ENCODE peak calls at places on chromosomes 4 and X, in ten cellular contexts. I is stimulated activated CD8-positive, alpha-beta memory T cell treated with anti-CD3 and anti-CD28 coated beads, Interleukin-4, amount 100 ng/mL, for 24 hours; F is uterus; H is activated CD4-positive, alpha-beta T cell treated with anti-CD3 and anti-CD28 coated beads, Interleukin-2, amount 50 U/mL, for 1 hour; W is NCI-H2227 treated with DMSO at 0.1 percent for 48 hours; D is iris pigment epithelial cell; O is Kasumi-1; B is suprapubic skin; V is fibroblast of lung; U is HT1080. M is an unnamed sample.

GRCh38 chrX:48531359-48531954 is 8.1 kb upstream of the TBC1D25 start:
- DNase-seq in I (no peak), F (no peak), H (no peak), W (no peak), D (peak), O (no peak), B (no peak), V (peak), U (peak), M (no peak)

GRCh38 chr4:90234916-90235547 is 107.8 kb downstream of the CCSER1 start:
- DNase-seq in I (no peak), F (no peak), H (no peak), W (no peak), D (no peak), O (no peak), B (no peak), V (no peak), U (no peak), M (no peak)

GRCh38 chr4:7799723-7800122 is 139.9 kb downstream of the AFAP1 start:
- DNase-seq in I (no peak), F (no peak), H (no peak), W (no peak), D (no peak), O (no peak), B (peak), V (no peak), U (no peak), M (no peak)

GRCh38 chr4:93407493-93408275 is 420.9 kb upstream of the ATOH1 start:
- DNase-seq in I (no peak), F (no peak), H (no peak), W (no peak), D (no peak), O (no peak), B (no peak), V (no peak), U (no peak), M (no peak)

GRCh38 chr4:189445613-189446012 is 495.1 kb upstream of the FRG1 start:
- DNase-seq in I (no peak), F (no peak), H (no peak), W (no peak), D (no peak), O (no peak), B (no peak), V (no peak), U (no peak), M (no peak)

GRCh38 chrX:39953879-39954278 is 143.9 kb downstream of the BCOR start:
- DNase-seq in I (no peak), F (no peak), H (no peak), W (no peak), D (peak), O (no peak), B (peak), V (peak), U (peak), M (peak)

GRCh38 chrX:56219702-56220101 is 12.5 kb upstream of the KLF8 start:
- DNase-seq in I (no peak), F (no peak), H (no peak), W (no peak), D (no peak), O (peak), B (no peak), V (peak), U (no peak), M (no peak)

GRCh38 chrX:40912166-40912565 is 173.1 kb upstream of the USP9X start:
- DNase-seq in I (no peak), F (no peak), H (no peak), W (no peak), D (no peak), O (no peak), B (no peak), V (no peak), U (no peak), M (no peak)

GRCh38 chrX:111869639-111870034 is 6.3 kb upstream of the TRPC5OS start:
- DNase-seq in I (no peak), F (no peak), H (no peak), W (peak), D (peak), O (peak), B (no peak), V (peak), U (peak), M (peak)

GRCh38 chr4:38046735-38047487 is 86.7 kb downstream of the PTTG2 start:
- DNase-seq in I (no peak), F (no peak), H (no peak), W (no peak), D (peak), O (peak), B (no peak), V (peak), U (no peak), M (no peak)

GRCh38 chr4:53576676-53577372 is 14.5 kb downstream of the LNX1 start:
- DNase-seq in I (no peak), F (no peak), H (no peak), W (no peak), D (peak), O (no peak), B (no peak), V (peak), U (no peak), M (no peak)

GRCh38 chrX:72123471-72124185 is 8.1 kb downstream of the RTL5 start:
- DNase-seq in I (no peak), F (peak), H (no peak), W (peak), D (peak), O (no peak), B (no peak), V (peak), U (peak), M (no peak)

GRCh38 chr4:2354127-2354526 is 64.3 kb downstream of the ZFYVE28 start:
- DNase-seq in I (no peak), F (peak), H (peak), W (no peak), D (no peak), O (peak), B (peak), V (peak), U (no peak), M (no peak)

M was measured in Caco-2.